ENCODE peak calls at places on chromosomes 11 and 22, in five cellular contexts. T is spleen, R is BE2C, U is dorsolateral prefrontal cortex, H is cardiac muscle cell. J is an unnamed sample.

GRCh38 chr22:44746836-44747519 is 5.4 kb upstream of the ARHGAP8 start:
- DNase-seq in T (no peak), R (no peak), U (no peak), H (peak), J (no peak)

GRCh38 chr11:63592975-63593395 is 21.2 kb downstream of the PLAAT3 start:
- DNase-seq in T (no peak), R (no peak), U (no peak), H (peak), J (no peak)

GRCh38 chr11:27582686-27583085 is 76.1 kb upstream of the LIN7C start:
- DNase-seq in T (no peak), R (no peak), U (no peak), H (no peak), J (no peak)

GRCh38 chr11:64856382-64857227 is 12.2 kb upstream of the CDC42BPG start:
- DNase-seq in T (no peak), R (peak), U (no peak), H (peak), J (no peak)

GRCh38 chr22:49784987-49785614 is 42.6 kb downstream of the BRD1 start:
- DNase-seq in T (peak), R (no peak), U (no peak), H (no peak), J (no peak)

GRCh38 chr11:73392108-73393010 is 16.2 kb downstream of the RELT start:
- DNase-seq in T (peak), R (no peak), U (no peak), H (no peak), J (no peak)

GRCh38 chr11:98979212-98979611 is 41.5 kb upstream of the CNTN5 start:
- DNase-seq in T (no peak), R (no peak), U (no peak), H (no peak), J (no peak)

GRCh38 chr11:44609028-44609782 is 43.7 kb downstream of the CD82 start:
- DNase-seq in T (peak), R (no peak), U (no peak), H (no peak), J (no peak)

GRCh38 chr11:28566643-28567042 is 458.5 kb downstream of the METTL15 start:
- DNase-seq in T (peak), R (peak), U (peak), H (peak), J (peak)

GRCh38 chr22:44202261-44202789 is 21.6 kb downstream of the PARVG start:
- DNase-seq in T (no peak), R (no peak), U (no peak), H (peak), J (no peak)

GRCh38 chr11:65492637-65493366 is 6.0 kb upstream of the MALAT1 start:
- DNase-seq in T (no peak), R (no peak), U (no peak), H (peak), J (no peak)

GRCh38 chr11:123056835-123057491 is 5.0 kb downstream of the HSPA8 start:
- DNase-seq in T (no peak), R (no peak), U (no peak), H (no peak), J (no peak)

GRCh38 chr11:532512-533048 is 2.8 kb downstream of the HRAS start:
- DNase-seq in T (peak), R (no peak), U (no peak), H (no peak), J (no peak)

GRCh38 chr11:10459029-10459970 is 4.2 kb downstream of the AMPD3 start:
- DNase-seq in T (no peak), R (no peak), U (no peak), H (peak), J (no peak)

GRCh38 chr22:49765091-49765771 is 62.4 kb downstream of the BRD1 start:
- DNase-seq in T (peak), R (peak), U (peak), H (no peak), J (no peak)

GRCh38 chr11:99687320-99687719 is 666.6 kb downstream of the CNTN5 start:
- DNase-seq in T (no peak), R (no peak), U (no peak), H (peak), J (no peak)

GRCh38 chr11:76135491-76135890 is 70.8 kb downstream of the WNT11 start:
- DNase-seq in T (no peak), R (no peak), U (no peak), H (peak), J (no peak)

GRCh38 chr11:17814546-17814945 is 80.0 kb downstream of the KCNC1 start:
- DNase-seq in T (no peak), R (no peak), U (no peak), H (no peak), J (no peak)

GRCh38 chr22:49270595-49271368 is 556.9 kb downstream of the BRD1 start:
- DNase-seq in T (peak), R (no peak), U (no peak), H (no peak), J (no peak)

GRCh38 chr22:36405671-36406070 is 17.9 kb upstream of the MYH9 start:
- DNase-seq in T (peak), R (no peak), U (no peak), H (peak), J (no peak)

GRCh38 chr11:56911312-56911711 is 77.4 kb upstream of the OR5AK2 start:
- DNase-seq in T (no peak), R (no peak), U (no peak), H (peak), J (no peak)

GRCh38 chr11:100328626-100329340 is 358.3 kb upstream of the ARHGAP42 start:
- DNase-seq in T (no peak), R (no peak), U (no peak), H (no peak), J (no peak)

GRCh38 chr11:32056445-32056844 is 34.4 kb upstream of the RCN1 start:
- DNase-seq in T (no peak), R (no peak), U (no peak), H (peak), J (no peak)

GRCh38 chr11:62124186-62125113 is 639 bp downstream of the INCENP start:
- DNase-seq in T (no peak), R (no peak), U (no peak), H (peak), J (peak)

GRCh38 chr11:61061081-61061826 is 41.0 kb upstream of the CD5 start:
- DNase-seq in T (no peak), R (no peak), U (no peak), H (peak), J (no peak)

GRCh38 chr22:49305215-49305965 is 522.3 kb downstream of the BRD1 start:
- DNase-seq in T (peak), R (peak), U (peak), H (peak), J (peak)

GRCh38 chr11:86802601-86803051 is 2.3 kb downstream of the PRSS23 start:
- DNase-seq in T (no peak), R (no peak), U (no peak), H (peak), J (peak)

GRCh38 chr22:43891360-43892182 is at the start of gene PNPLA5:
- DNase-seq in T (peak), R (no peak), U (no peak), H (no peak), J (no peak)

GRCh38 chr11:88357323-88358039 is 19.9 kb upstream of the CTSC start:
- DNase-seq in T (no peak), R (no peak), U (no peak), H (peak), J (no peak)

GRCh38 chr22:20216863-20217499 is 51.1 kb downstream of the RTN4R start:
- DNase-seq in T (no peak), R (no peak), U (no peak), H (no peak), J (no peak)

GRCh38 chr11:65315204-65315865 is 669 bp downstream of the CDC42EP2 start:
- DNase-seq in T (peak), R (peak), U (peak), H (peak), J (peak)

GRCh38 chr11:12995211-12995610 is 13.9 kb upstream of the RASSF10 start:
- DNase-seq in T (no peak), R (no peak), U (no peak), H (peak), J (no peak)

GRCh38 chr11:79078999-79079398 is 361.8 kb downstream of the TENM4 start:
- DNase-seq in T (no peak), R (peak), U (no peak), H (no peak), J (no peak)

GRCh38 chr11:32531528-32531927 is 52.1 kb upstream of the EIF3M start:
- DNase-seq in T (no peak), R (no peak), U (no peak), H (peak), J (no peak)

GRCh38 chr22:19932367-19933206 is 9.0 kb upstream of the COMT start:
- DNase-seq in T (peak), R (no peak), U (no peak), H (no peak), J (no peak)

GRCh38 chr11:124793466-124794278 is 6.5 kb downstream of the MSANTD2 start:
- DNase-seq in T (no peak), R (peak), U (no peak), H (peak), J (peak)
- TF ChIP-seq CTCF in T (peak), R (peak), U (peak), H (peak), J (peak)

GRCh38 chr11:128468106-128468505 is 119.3 kb downstream of the ETS1 start:
- DNase-seq in T (no peak), R (no peak), U (no peak), H (no peak), J (no peak)

GRCh38 chr11:128469220-128469619 is 118.1 kb downstream of the ETS1 start:
- DNase-seq in T (peak), R (no peak), U (no peak), H (no peak), J (no peak)

GRCh38 chr11:128465946-128466688 is 121.2 kb downstream of the ETS1 start:
- DNase-seq in T (no peak), R (no peak), U (no peak), H (no peak), J (no peak)

GRCh38 chr11:128467041-128467440 is 120.3 kb downstream of the ETS1 start:
- DNase-seq in T (no peak), R (no peak), U (no peak), H (no peak), J (no peak)

GRCh38 chr11:128467610-128468041 is 119.7 kb downstream of the ETS1 start:
- DNase-seq in T (no peak), R (no peak), U (no peak), H (peak), J (no peak)
- TF ChIP-seq CTCF in T (no peak), R (no peak), U (no peak), H (peak), J (no peak)

GRCh38 chr11:30853470-30853869 is 267.3 kb upstream of the MPPED2 start:
- DNase-seq in T (no peak), R (no peak), U (no peak), H (no peak), J (no peak)

GRCh38 chr11:30852091-30852490 is 265.9 kb upstream of the MPPED2 start:
- DNase-seq in T (no peak), R (no peak), U (no peak), H (no peak), J (no peak)

GRCh38 chr11:30852645-30853044 is 266.5 kb upstream of the MPPED2 start:
- DNase-seq in T (no peak), R (no peak), U (no peak), H (no peak), J (no peak)

GRCh38 chr11:30859709-30860108 is 273.6 kb upstream of the MPPED2 start:
- DNase-seq in T (no peak), R (no peak), U (no peak), H (no peak), J (no peak)

GRCh38 chr11:30855383-30856006 is 269.3 kb upstream of the MPPED2 start:
- DNase-seq in T (no peak), R (no peak), U (no peak), H (peak), J (no peak)
- TF ChIP-seq CTCF in T (no peak), R (no peak), U (peak), H (no peak), J (peak)

GRCh38 chr22:29394931-29395581 is 6.7 kb upstream of the AP1B1 start:
- DNase-seq in T (peak), R (peak), U (peak), H (peak), J (peak)
- TF ChIP-seq CTCF in T (peak), R (peak), U (peak), H (peak), J (peak)

GRCh38 chr11:69087811-69088210 is 39.1 kb downstream of the TPCN2 start:
- DNase-seq in T (no peak), R (no peak), U (no peak), H (no peak), J (no peak)

GRCh38 chr11:69084371-69084770 is 35.6 kb downstream of the TPCN2 start:
- DNase-seq in T (no peak), R (no peak), U (no peak), H (no peak), J (no peak)

GRCh38 chr11:69085490-69086095 is 36.9 kb downstream of the TPCN2 start:
- DNase-seq in T (no peak), R (no peak), U (no peak), H (no peak), J (no peak)

GRCh38 chr11:69086741-69087524 is 38.2 kb downstream of the TPCN2 start:
- DNase-seq in T (no peak), R (no peak), U (no peak), H (no peak), J (no peak)

GRCh38 chr11:69086152-69086551 is 37.4 kb downstream of the TPCN2 start:
- DNase-seq in T (no peak), R (no peak), U (no peak), H (no peak), J (no peak)
- TF ChIP-seq CTCF in T (no peak), R (peak), U (no peak), H (peak), J (no peak)

GRCh38 chr22:24155597-24156145 is 25.6 kb upstream of the SUSD2 start:
- DNase-seq in T (peak), R (peak), U (peak), H (peak), J (peak)
- TF ChIP-seq CTCF in T (peak), R (peak), U (no peak), H (peak), J (peak)

GRCh38 chr11:25691959-25692358 is 640.0 kb upstream of the ANO3 start:
- DNase-seq in T (no peak), R (no peak), U (no peak), H (no peak), J (no peak)
- TF ChIP-seq CTCF in T (no peak), R (no peak), U (no peak), H (no peak), J (no peak)

DNA sequence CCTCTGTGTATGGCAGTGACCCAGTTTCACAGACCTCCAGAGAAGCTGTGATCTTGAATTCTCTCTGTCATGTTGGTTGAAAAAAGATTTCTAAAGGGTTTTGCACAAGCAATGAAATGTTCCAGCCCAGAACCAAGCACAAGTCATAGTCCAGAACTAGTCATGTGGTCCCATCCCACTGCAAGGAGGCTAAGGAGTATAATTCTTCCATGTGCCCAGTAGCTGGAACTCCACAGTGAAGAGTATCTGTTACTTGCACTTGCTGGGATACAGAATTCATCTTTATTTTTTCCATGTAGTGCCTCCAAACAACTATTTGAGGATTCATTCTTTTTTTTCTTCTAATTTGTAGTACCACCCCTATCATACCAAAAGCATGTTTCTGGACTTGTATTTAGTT is 9.9 kb upstream of the MMP8 start:
- DNase-seq in T (no peak), R (no peak), U (no peak), H (no peak), J (no peak)
- TF ChIP-seq CTCF in T (no peak), R (no peak), U (no peak), H (no peak), J (no peak)